ENCODE peak calls at places on chromosomes 3 and 15, in eight cellular contexts. M is Peyer's patch, X is transverse colon, C is breast epithelium, R is heart left ventricle, T is HepG2, G is uterus, J is HCT116. Z is an unnamed sample.

GRCh38 chr15:95698230-95698629 is 632.3 kb upstream of the NR2F2 start:
- DNase-seq in M (no peak), X (no peak), C (no peak), R (no peak), T (no peak), G (no peak), J (no peak), Z (no peak)

GRCh38 chr15:91894606-91895005 is 41.1 kb downstream of the SLCO3A1 start:
- DNase-seq in M (no peak), X (no peak), C (no peak), R (no peak), T (no peak), G (no peak), J (no peak), Z (no peak)

GRCh38 chr15:101357333-101357732 is 62.3 kb upstream of the SNRPA1 start:
- DNase-seq in M (no peak), X (no peak), C (no peak), R (peak; percentile 59), T (no peak), G (no peak), J (no peak), Z (no peak)

GRCh38 chr15:78438595-78439285 is 724 bp downstream of the IREB2 start:
- DNase-seq in M (no peak), X (no peak), C (no peak), R (no peak), T (peak; percentile 60), G (no peak), J (no peak), Z (no peak)

GRCh38 chr15:53644681-53645080 is 114.8 kb downstream of the WDR72 start:
- DNase-seq in M (no peak), X (no peak), C (no peak), R (no peak), T (no peak), G (no peak), J (no peak), Z (no peak)

GRCh38 chr15:83396071-83396470 is 51.1 kb upstream of the SH3GL3 start:
- DNase-seq in M (no peak), X (no peak), C (no peak), R (no peak), T (no peak), G (no peak), J (no peak), Z (no peak)

GRCh38 chr3:64444619-64445317 is 219.5 kb upstream of the PRICKLE2 start:
- DNase-seq in M (no peak), X (no peak), C (no peak), R (no peak), T (no peak), G (no peak), J (no peak), Z (no peak)

GRCh38 chr3:186032321-186032720 is 76.6 kb downstream of the ETV5 start:
- DNase-seq in M (no peak), X (no peak), C (no peak), R (no peak), T (no peak), G (no peak), J (no peak), Z (no peak)

GRCh38 chr15:47674576-47675232 is 42.6 kb upstream of the SEMA6D start:
- DNase-seq in M (no peak), X (no peak), C (no peak), R (no peak), T (no peak), G (no peak), J (no peak), Z (no peak)

GRCh38 chr3:124850212-124850611 is 37.0 kb downstream of the ITGB5 start:
- DNase-seq in M (no peak), X (no peak), C (no peak), R (no peak), T (no peak), G (no peak), J (no peak), Z (no peak)

GRCh38 chr3:124845406-124845805 is 41.8 kb downstream of the ITGB5 start:
- DNase-seq in M (peak; percentile 56), X (peak; percentile 72), C (no peak), R (peak; percentile 40), T (no peak), G (peak; percentile 67), J (no peak), Z (no peak)

GRCh38 chr3:124846189-124846588 is 41.0 kb downstream of the ITGB5 start:
- DNase-seq in M (no peak), X (no peak), C (no peak), R (no peak), T (no peak), G (peak; percentile 52), J (no peak), Z (no peak)

GRCh38 chr3:124848300-124848699 is 38.9 kb downstream of the ITGB5 start:
- DNase-seq in M (no peak), X (no peak), C (no peak), R (no peak), T (no peak), G (no peak), J (no peak), Z (no peak)

DNA sequence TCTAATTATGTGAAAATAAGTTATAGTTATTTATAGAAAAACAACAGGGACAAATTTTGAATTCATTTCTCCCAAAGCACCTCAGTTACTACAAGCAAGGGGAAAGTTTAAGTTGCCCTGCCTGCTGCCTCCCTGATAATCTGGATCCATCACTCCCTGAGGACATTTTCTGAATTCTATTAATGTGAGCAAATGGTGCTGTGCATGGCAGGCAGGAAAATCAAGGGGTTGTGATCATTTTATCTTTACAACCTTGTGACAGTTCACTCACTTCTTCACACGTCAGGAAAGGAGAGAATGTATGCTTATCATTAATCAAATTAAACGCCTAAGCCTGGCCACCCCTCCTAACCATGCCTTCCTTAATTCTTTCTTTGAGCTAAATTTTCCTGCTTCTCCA is 39.3 kb downstream of the ITGB5 start:
- DNase-seq in M (no peak), X (no peak), C (no peak), R (no peak), T (no peak), G (no peak), J (no peak), Z (no peak)
- TF ChIP-seq POLR2A in M (no peak), X (no peak), C (no peak), R (no peak), T (no peak), G (no peak), J (no peak), Z (no peak)

GRCh38 chr15:77419836-77420609 is at the start of gene PEAK1:
- DNase-seq in M (peak; percentile 100), X (peak; percentile 100), C (peak; percentile 99), R (peak; percentile 100), T (peak; percentile 97), G (peak; percentile 100), J (peak; percentile 96), Z (peak; percentile 93)
- TF ChIP-seq POLR2A in M (peak; percentile 85), X (peak; percentile 88), C (peak; percentile 58), R (peak; percentile 4), T (peak; percentile 65), G (peak; percentile 90), J (peak; percentile 69), Z (peak; percentile 90)

DNA sequence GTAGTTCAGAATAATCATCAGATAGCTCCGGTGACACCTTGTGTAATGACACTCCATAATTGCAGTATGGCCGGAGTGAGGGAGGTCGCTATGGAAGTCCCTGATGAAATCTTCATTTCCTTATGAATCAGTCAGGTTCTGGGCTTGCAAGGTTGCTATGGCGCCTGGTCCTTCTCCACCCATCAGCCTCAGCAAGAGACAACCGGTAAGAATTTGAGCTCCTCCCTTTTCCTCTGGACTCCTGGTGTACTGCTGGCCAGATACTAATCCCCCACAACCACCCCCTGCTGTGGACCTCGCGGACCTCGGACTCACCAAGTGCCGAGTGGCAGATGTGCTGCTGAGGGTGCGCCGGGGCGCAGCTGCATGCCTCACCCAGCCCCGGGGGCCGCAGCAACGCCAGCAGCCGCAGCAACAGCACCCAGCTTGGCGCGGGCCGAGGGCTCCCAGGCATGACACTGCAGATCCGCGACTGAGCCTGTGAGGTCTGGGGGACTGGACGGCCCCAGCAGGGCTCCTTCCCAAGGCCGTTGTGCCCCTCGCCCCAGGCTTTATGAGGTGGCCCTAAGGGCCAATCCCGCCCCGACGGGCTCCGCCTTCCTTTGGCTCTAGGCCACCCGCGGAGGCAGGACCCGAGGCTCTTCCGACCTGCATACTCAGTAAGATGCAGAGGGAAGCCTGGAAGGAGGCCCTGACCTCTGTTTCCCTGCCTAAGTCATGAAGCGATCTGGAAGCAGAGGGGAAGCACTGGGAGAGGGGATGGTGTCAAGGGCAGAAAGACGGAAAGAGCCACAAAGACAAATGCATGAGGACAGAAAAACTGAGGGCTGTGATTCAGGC is at the start of gene TIMP4:
- DNase-seq in M (peak; percentile 65), X (peak; percentile 59), C (no peak), R (peak; percentile 54), T (peak; percentile 46), G (peak; percentile 46), J (no peak), Z (no peak)
- TF ChIP-seq POLR2A in M (no peak), X (no peak), C (no peak), R (no peak), T (no peak), G (no peak), J (no peak), Z (peak; percentile 5)

GRCh38 chr3:132723551-132723950 is 1.3 kb upstream of the NPHP3 start:
- DNase-seq in M (no peak), X (no peak), C (no peak), R (no peak), T (no peak), G (no peak), J (no peak), Z (no peak)

GRCh38 chr3:132721479-132722164 is 587 bp downstream of the NPHP3 start:
- DNase-seq in M (peak; percentile 76), X (peak; percentile 65), C (peak; percentile 71), R (peak; percentile 60), T (peak; percentile 59), G (peak; percentile 20), J (no peak), Z (peak; percentile 44)

GRCh38 chr3:132726341-132726823 is 4.2 kb upstream of the NPHP3 start:
- DNase-seq in M (no peak), X (no peak), C (no peak), R (no peak), T (peak; percentile 39), G (no peak), J (no peak), Z (no peak)

GRCh38 chr3:132723024-132723462 is 834 bp upstream of the NPHP3 start:
- DNase-seq in M (no peak), X (no peak), C (no peak), R (no peak), T (no peak), G (no peak), J (no peak), Z (no peak)

DNA sequence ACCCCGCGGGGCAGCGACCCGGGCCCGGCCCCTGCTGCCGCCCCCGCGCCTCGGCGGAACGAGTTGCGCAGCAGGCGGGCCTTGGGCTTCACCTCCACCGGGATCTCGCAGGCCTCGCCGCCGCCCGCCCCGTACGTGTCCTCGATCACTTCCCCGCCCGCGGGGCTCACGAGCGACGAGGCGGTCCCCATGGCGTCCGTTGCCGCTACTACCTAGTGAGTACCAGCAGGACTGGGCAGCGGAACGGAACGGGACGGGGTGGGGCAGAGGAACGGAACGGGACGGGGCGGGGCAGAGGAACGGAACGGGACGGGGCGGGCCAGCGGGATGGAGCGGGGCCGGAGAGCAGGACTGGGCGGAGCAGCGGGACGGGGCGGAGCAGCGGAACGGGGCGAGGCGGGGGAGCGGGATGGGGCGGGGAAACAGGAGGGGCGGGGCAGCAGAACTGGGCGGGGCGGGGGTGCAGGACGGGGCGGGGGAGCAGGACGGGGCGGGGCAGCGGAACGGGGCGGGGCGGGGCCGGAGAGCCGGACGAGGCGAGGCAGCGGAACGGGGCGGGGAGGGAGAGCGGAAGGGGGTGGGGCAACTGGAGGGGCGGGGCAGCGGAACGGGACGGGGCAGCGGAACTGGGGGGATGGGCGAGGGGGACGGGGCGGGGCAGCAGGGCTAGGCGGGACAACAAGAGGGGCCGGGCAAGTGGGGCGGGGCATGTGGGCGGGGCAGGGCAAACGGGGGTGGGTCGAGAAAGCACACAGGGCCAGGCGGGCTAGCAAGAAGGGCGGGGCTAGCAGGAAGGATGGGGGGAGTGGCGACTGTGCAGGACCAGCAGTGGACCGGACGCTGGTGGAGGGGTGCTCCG is at the start of gene NPHP3:
- DNase-seq in M (peak; percentile 99), X (peak; percentile 99), C (peak; percentile 99), R (peak; percentile 100), T (peak; percentile 84), G (peak; percentile 97), J (peak; percentile 86), Z (peak; percentile 97)
- TF ChIP-seq POLR2A in M (peak; percentile 94), X (peak; percentile 85), C (peak; percentile 63), R (peak; percentile 34), T (peak; percentile 77), G (peak; percentile 86), J (peak; percentile 52), Z (no peak)

Z was measured in esophagus squamous epithelium.